ENCODE peak calls at places on chromosome 14, in six cellular contexts. One of them, this sample, is unnamed.

GRCh38 chr14:26765768-26766550 is 168.1 kb upstream of the NOVA1 start:
- DNase-seq in gastrocnemius medialis: peak; percentile 41
- DNase-seq in omental fat pad: peak; percentile 24
- DNase-seq in endothelial cell: no peak
- DNase-seq in fibroblast of lung: peak; percentile 99
- DNase-seq in hepatocyte: peak; percentile 12
- DNase-seq in this sample: no peak

GRCh38 chr14:47549886-47550285 is 125.5 kb downstream of the MDGA2 start:
- DNase-seq in gastrocnemius medialis: no peak
- DNase-seq in omental fat pad: no peak
- DNase-seq in endothelial cell: no peak
- DNase-seq in fibroblast of lung: no peak
- DNase-seq in hepatocyte: no peak
- DNase-seq in this sample: no peak

GRCh38 chr14:104580961-104581360 is 1.4 kb downstream of the C14orf180 start:
- DNase-seq in gastrocnemius medialis: peak; percentile 33
- DNase-seq in omental fat pad: peak; percentile 25
- DNase-seq in endothelial cell: no peak
- DNase-seq in fibroblast of lung: peak; percentile 9
- DNase-seq in hepatocyte: peak; percentile 74
- DNase-seq in this sample: no peak

GRCh38 chr14:99891900-99892299 is 98.7 kb downstream of the EML1 start:
- DNase-seq in gastrocnemius medialis: no peak
- DNase-seq in omental fat pad: no peak
- DNase-seq in endothelial cell: no peak
- DNase-seq in fibroblast of lung: no peak
- DNase-seq in hepatocyte: no peak
- DNase-seq in this sample: no peak

GRCh38 chr14:91545946-91546716 is 36.0 kb upstream of the PPP4R3A start:
- DNase-seq in gastrocnemius medialis: no peak
- DNase-seq in omental fat pad: no peak
- DNase-seq in endothelial cell: no peak
- DNase-seq in fibroblast of lung: no peak
- DNase-seq in hepatocyte: no peak
- DNase-seq in this sample: no peak

GRCh38 chr14:105161314-105161713 is 7.3 kb downstream of the JAG2 start:
- DNase-seq in gastrocnemius medialis: no peak
- DNase-seq in omental fat pad: no peak
- DNase-seq in endothelial cell: no peak
- DNase-seq in fibroblast of lung: no peak
- DNase-seq in hepatocyte: no peak
- DNase-seq in this sample: no peak

GRCh38 chr14:35333797-35334743 is 41.9 kb downstream of the PSMA6 start:
- DNase-seq in gastrocnemius medialis: no peak
- DNase-seq in omental fat pad: no peak
- DNase-seq in endothelial cell: no peak
- DNase-seq in fibroblast of lung: no peak
- DNase-seq in hepatocyte: no peak
- DNase-seq in this sample: no peak

GRCh38 chr14:97783001-97783400 is 985.8 kb downstream of the VRK1 start:
- DNase-seq in gastrocnemius medialis: no peak
- DNase-seq in omental fat pad: no peak
- DNase-seq in endothelial cell: no peak
- DNase-seq in fibroblast of lung: no peak
- DNase-seq in hepatocyte: no peak
- DNase-seq in this sample: peak; percentile 42

GRCh38 chr14:79378020-79378419 is 833.3 kb downstream of the DIO2 start:
- DNase-seq in gastrocnemius medialis: no peak
- DNase-seq in omental fat pad: no peak
- DNase-seq in endothelial cell: no peak
- DNase-seq in fibroblast of lung: no peak
- DNase-seq in hepatocyte: no peak
- DNase-seq in this sample: no peak

GRCh38 chr14:65637780-65638179 is 225.2 kb downstream of the FUT8 start:
- DNase-seq in gastrocnemius medialis: no peak
- DNase-seq in omental fat pad: no peak
- DNase-seq in endothelial cell: no peak
- DNase-seq in fibroblast of lung: no peak
- DNase-seq in hepatocyte: no peak
- DNase-seq in this sample: no peak

GRCh38 chr14:25431211-25432076 is 381.5 kb upstream of the STXBP6 start:
- DNase-seq in gastrocnemius medialis: no peak
- DNase-seq in omental fat pad: no peak
- DNase-seq in endothelial cell: peak; percentile 66
- DNase-seq in fibroblast of lung: no peak
- DNase-seq in hepatocyte: peak; percentile 59
- DNase-seq in this sample: no peak

GRCh38 chr14:100669011-100669412 is 57.7 kb upstream of the DLK1 start:
- DNase-seq in gastrocnemius medialis: no peak
- DNase-seq in omental fat pad: no peak
- DNase-seq in endothelial cell: no peak
- DNase-seq in fibroblast of lung: no peak
- DNase-seq in hepatocyte: peak; percentile 9
- DNase-seq in this sample: no peak

GRCh38 chr14:73173092-73173735 is 36.9 kb downstream of the PSEN1 start:
- DNase-seq in gastrocnemius medialis: no peak
- DNase-seq in omental fat pad: no peak
- DNase-seq in endothelial cell: no peak
- DNase-seq in fibroblast of lung: peak; percentile 79
- DNase-seq in hepatocyte: peak; percentile 36
- DNase-seq in this sample: no peak

GRCh38 chr14:48970995-48971394 is 615.2 kb downstream of the RPS29 start:
- DNase-seq in gastrocnemius medialis: no peak
- DNase-seq in omental fat pad: no peak
- DNase-seq in endothelial cell: no peak
- DNase-seq in fibroblast of lung: no peak
- DNase-seq in hepatocyte: no peak
- DNase-seq in this sample: no peak

GRCh38 chr14:103279129-103280025 is 54.7 kb upstream of the EIF5 start:
- DNase-seq in gastrocnemius medialis: peak; percentile 53
- DNase-seq in omental fat pad: no peak
- DNase-seq in endothelial cell: no peak
- DNase-seq in fibroblast of lung: no peak
- DNase-seq in hepatocyte: no peak
- DNase-seq in this sample: peak; percentile 76

GRCh38 chr14:58944226-58944769 is 244.2 kb upstream of the DAAM1 start:
- DNase-seq in gastrocnemius medialis: no peak
- DNase-seq in omental fat pad: no peak
- DNase-seq in endothelial cell: no peak
- DNase-seq in fibroblast of lung: no peak
- DNase-seq in hepatocyte: peak; percentile 42
- DNase-seq in this sample: no peak

GRCh38 chr14:60657609-60657983 is 8.3 kb upstream of the SIX1 start:
- DNase-seq in gastrocnemius medialis: no peak
- DNase-seq in omental fat pad: no peak
- DNase-seq in endothelial cell: peak; percentile 22
- DNase-seq in fibroblast of lung: no peak
- DNase-seq in hepatocyte: peak; percentile 8
- DNase-seq in this sample: no peak

GRCh38 chr14:36028218-36028617 is 148.3 kb downstream of the PTCSC3 start:
- DNase-seq in gastrocnemius medialis: no peak
- DNase-seq in omental fat pad: no peak
- DNase-seq in endothelial cell: no peak
- DNase-seq in fibroblast of lung: no peak
- DNase-seq in hepatocyte: no peak
- DNase-seq in this sample: no peak

GRCh38 chr14:106044515-106044914 is 518.1 kb downstream of the TMEM121 start:
- DNase-seq in gastrocnemius medialis: no peak
- DNase-seq in omental fat pad: no peak
- DNase-seq in endothelial cell: no peak
- DNase-seq in fibroblast of lung: no peak
- DNase-seq in hepatocyte: no peak
- DNase-seq in this sample: no peak

GRCh38 chr14:60649815-60650381 is 621 bp upstream of the SIX1 start:
- DNase-seq in gastrocnemius medialis: peak; percentile 70
- DNase-seq in omental fat pad: no peak
- DNase-seq in endothelial cell: no peak
- DNase-seq in fibroblast of lung: peak; percentile 43
- DNase-seq in hepatocyte: peak; percentile 15
- DNase-seq in this sample: no peak

GRCh38 chr14:94320243-94320642 is 2.9 kb downstream of the SERPINA6 start:
- DNase-seq in gastrocnemius medialis: no peak
- DNase-seq in omental fat pad: no peak
- DNase-seq in endothelial cell: no peak
- DNase-seq in fibroblast of lung: no peak
- DNase-seq in hepatocyte: peak; percentile 66
- DNase-seq in this sample: peak; percentile 25

GRCh38 chr14:20306079-20306423 is 300 bp upstream of the TTC5 start:
- DNase-seq in gastrocnemius medialis: no peak
- DNase-seq in omental fat pad: no peak
- DNase-seq in endothelial cell: no peak
- DNase-seq in fibroblast of lung: no peak
- DNase-seq in hepatocyte: no peak
- DNase-seq in this sample: no peak

GRCh38 chr14:89207925-89208328 is 209.1 kb downstream of the FOXN3 start:
- DNase-seq in gastrocnemius medialis: no peak
- DNase-seq in omental fat pad: no peak
- DNase-seq in endothelial cell: no peak
- DNase-seq in fibroblast of lung: no peak
- DNase-seq in hepatocyte: no peak
- DNase-seq in this sample: no peak

GRCh38 chr14:74048291-74048690 is 29.1 kb downstream of the BBOF1 start:
- DNase-seq in gastrocnemius medialis: no peak
- DNase-seq in omental fat pad: no peak
- DNase-seq in endothelial cell: peak; percentile 30
- DNase-seq in fibroblast of lung: no peak
- DNase-seq in hepatocyte: peak; percentile 6
- DNase-seq in this sample: peak; percentile 36

DNA sequence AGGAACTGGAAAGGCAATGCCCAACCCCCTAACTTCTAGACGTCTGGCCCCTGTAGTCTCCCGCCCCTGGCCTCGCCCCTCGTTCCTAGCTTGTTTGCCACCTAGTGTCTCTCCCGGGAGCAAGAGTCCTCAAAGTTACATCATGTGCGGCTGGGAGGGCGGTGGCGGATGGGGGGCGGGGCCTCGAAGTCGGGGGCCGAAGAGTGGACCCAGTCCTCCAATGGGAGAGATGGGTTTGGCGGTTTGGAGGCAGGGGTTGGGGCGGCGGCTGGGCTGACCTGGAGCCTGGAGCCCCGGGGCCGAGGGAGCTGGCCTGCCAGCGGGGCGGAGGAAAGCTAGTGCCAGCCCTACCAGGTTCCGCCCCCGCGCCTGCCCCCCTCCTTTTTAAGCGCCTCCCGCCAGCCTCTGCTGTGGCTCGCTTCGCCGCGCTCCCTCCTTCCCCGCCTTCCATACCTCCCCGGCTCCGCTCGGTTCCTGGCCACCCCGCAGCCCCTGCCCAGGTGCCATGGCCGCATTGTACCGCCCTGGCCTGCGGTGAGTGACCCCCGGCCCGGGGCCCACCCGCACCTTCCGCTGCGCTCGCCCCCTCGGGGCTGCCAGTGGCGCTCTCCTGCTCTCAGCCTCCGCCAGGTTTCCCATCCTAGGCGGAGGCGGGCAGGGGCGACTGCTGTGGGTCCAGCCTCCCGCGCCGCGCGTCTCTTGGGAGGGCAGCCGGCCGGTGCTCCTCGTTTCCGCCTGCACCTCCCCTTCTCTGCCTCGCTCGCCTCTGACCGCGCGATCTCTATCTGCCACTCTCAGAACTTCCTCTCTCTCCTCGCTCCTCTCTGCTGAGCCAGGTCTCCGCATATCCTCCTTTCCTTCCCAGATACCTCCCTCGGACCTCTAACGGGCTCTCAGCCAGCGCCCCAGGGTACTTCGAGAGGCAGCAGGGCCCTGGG is at the start of gene PCK2:
- DNase-seq in gastrocnemius medialis: peak; percentile 93
- DNase-seq in omental fat pad: peak; percentile 68
- DNase-seq in endothelial cell: peak; percentile 63
- DNase-seq in fibroblast of lung: peak; percentile 92
- DNase-seq in hepatocyte: peak; percentile 95
- DNase-seq in this sample: peak; percentile 98
- TF ChIP-seq CTCF in gastrocnemius medialis: no peak
- TF ChIP-seq CTCF in omental fat pad: no peak
- TF ChIP-seq CTCF in endothelial cell: no peak
- TF ChIP-seq CTCF in fibroblast of lung: no peak
- TF ChIP-seq CTCF in hepatocyte: no peak
- TF ChIP-seq CTCF in this sample: peak; percentile 14

DNA sequence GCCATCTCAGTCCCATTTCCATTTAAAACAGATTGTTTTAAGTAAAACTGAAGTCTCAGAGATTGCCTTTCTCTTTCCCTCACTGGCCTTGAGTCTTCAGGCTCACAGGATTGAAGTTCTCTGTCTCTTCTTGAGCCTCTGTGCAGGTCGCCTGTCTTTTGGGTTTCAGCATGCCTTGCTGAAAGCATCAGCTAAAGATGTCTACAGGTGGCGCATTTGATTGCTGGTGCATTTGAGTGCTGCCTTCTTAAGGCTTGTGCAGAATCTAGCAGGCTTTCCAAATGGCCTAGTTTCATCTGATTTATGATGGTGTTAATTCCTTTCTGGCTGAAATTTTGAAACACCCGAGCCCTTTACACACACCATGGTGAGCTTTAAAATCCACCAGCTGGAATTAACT is 1062.2 kb upstream of the FBXO33 start:
- DNase-seq in gastrocnemius medialis: no peak
- DNase-seq in omental fat pad: no peak
- DNase-seq in endothelial cell: no peak
- DNase-seq in fibroblast of lung: no peak
- DNase-seq in hepatocyte: no peak
- DNase-seq in this sample: no peak
- TF ChIP-seq CTCF in gastrocnemius medialis: no peak
- TF ChIP-seq CTCF in omental fat pad: no peak
- TF ChIP-seq CTCF in endothelial cell: no peak
- TF ChIP-seq CTCF in fibroblast of lung: no peak
- TF ChIP-seq CTCF in hepatocyte: no peak
- TF ChIP-seq CTCF in this sample: no peak

DNA sequence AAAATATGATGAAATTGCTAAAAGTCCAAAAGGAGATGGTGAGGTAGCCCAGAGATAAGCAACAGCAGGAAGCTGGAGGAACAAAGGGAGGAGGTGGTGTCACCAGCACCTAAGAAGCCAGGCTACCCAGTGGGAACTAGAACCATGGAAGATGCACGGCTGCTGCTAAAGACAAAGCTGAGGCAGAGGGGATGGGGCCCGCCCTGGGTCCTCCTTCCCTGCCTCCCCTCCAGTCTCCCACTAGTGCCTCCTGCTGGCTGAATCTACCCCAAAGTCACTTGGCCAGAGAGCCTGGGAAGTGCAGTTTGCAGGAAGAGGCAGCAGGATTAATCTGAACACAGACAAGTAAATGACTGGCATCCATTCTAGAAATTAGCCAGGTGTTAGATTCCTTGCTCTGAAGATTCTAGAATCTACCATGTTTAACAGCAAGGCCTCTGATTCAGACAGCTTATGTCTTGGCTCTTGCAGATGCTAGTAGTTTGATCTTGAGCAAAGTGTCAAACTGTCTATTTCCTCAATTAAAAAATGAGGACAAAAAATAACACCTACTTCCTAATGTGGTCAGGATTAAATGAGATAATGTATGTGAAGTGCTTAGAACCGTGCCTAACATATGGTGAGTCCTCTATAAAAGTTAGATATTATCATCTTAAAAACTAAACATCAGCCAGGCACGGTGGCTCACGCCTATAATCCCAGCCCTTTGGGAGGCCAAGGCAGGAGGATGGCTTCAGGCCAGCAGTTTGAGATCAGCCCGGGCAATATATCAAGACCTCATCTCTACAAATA is 5.9 kb upstream of the LRP10 start:
- DNase-seq in gastrocnemius medialis: no peak
- DNase-seq in omental fat pad: no peak
- DNase-seq in endothelial cell: peak; percentile 30
- DNase-seq in fibroblast of lung: no peak
- DNase-seq in hepatocyte: no peak
- DNase-seq in this sample: no peak
- TF ChIP-seq CTCF in gastrocnemius medialis: no peak
- TF ChIP-seq CTCF in omental fat pad: no peak
- TF ChIP-seq CTCF in endothelial cell: no peak
- TF ChIP-seq CTCF in fibroblast of lung: no peak
- TF ChIP-seq CTCF in hepatocyte: peak; percentile 25
- TF ChIP-seq CTCF in this sample: peak; percentile 17

GRCh38 chr14:92922883-92923743 is at the start of gene CHGA:
- DNase-seq in gastrocnemius medialis: no peak
- DNase-seq in omental fat pad: no peak
- DNase-seq in endothelial cell: peak; percentile 88
- DNase-seq in fibroblast of lung: peak; percentile 35
- DNase-seq in hepatocyte: peak; percentile 86
- DNase-seq in this sample: peak; percentile 90
- TF ChIP-seq CTCF in gastrocnemius medialis: no peak
- TF ChIP-seq CTCF in omental fat pad: no peak
- TF ChIP-seq CTCF in endothelial cell: no peak
- TF ChIP-seq CTCF in fibroblast of lung: no peak
- TF ChIP-seq CTCF in hepatocyte: no peak
- TF ChIP-seq CTCF in this sample: no peak